ENCODE peak calls at places on chromosomes 12 and 14, in seven cellular contexts. One of them, this sample, is unnamed.

GRCh38 chr12:96237465-96238077 is 43.4 kb downstream of the ELK3 start:
- DNase-seq in A549: no peak
- DNase-seq in pancreas: no peak
- DNase-seq in cardiac muscle cell: no peak
- DNase-seq in neural progenitor cell: no peak
- DNase-seq in upper lobe of right lung: no peak
- DNase-seq in transverse colon: peak; percentile 59
- DNase-seq in this sample: peak; percentile 90

GRCh38 chr12:107684990-107685359 is 624 bp upstream of the PWP1 start:
- DNase-seq in A549: peak; percentile 71
- DNase-seq in pancreas: peak; percentile 21
- DNase-seq in cardiac muscle cell: no peak
- DNase-seq in neural progenitor cell: peak; percentile 36
- DNase-seq in upper lobe of right lung: no peak
- DNase-seq in transverse colon: peak; percentile 21
- DNase-seq in this sample: peak; percentile 30

GRCh38 chr12:23066095-23066494 is 441.1 kb downstream of the ETNK1 start:
- DNase-seq in A549: no peak
- DNase-seq in pancreas: no peak
- DNase-seq in cardiac muscle cell: no peak
- DNase-seq in neural progenitor cell: no peak
- DNase-seq in upper lobe of right lung: no peak
- DNase-seq in transverse colon: no peak
- DNase-seq in this sample: no peak

GRCh38 chr14:65628664-65629063 is 216.1 kb downstream of the FUT8 start:
- DNase-seq in A549: no peak
- DNase-seq in pancreas: no peak
- DNase-seq in cardiac muscle cell: no peak
- DNase-seq in neural progenitor cell: no peak
- DNase-seq in upper lobe of right lung: no peak
- DNase-seq in transverse colon: no peak
- DNase-seq in this sample: no peak

GRCh38 chr14:63470877-63471565 is 72.2 kb downstream of the PPP2R5E start:
- DNase-seq in A549: peak; percentile 79
- DNase-seq in pancreas: no peak
- DNase-seq in cardiac muscle cell: no peak
- DNase-seq in neural progenitor cell: no peak
- DNase-seq in upper lobe of right lung: no peak
- DNase-seq in transverse colon: no peak
- DNase-seq in this sample: peak; percentile 81

GRCh38 chr12:115440438-115440837 is 756.5 kb upstream of the TBX3 start:
- DNase-seq in A549: peak; percentile 56
- DNase-seq in pancreas: no peak
- DNase-seq in cardiac muscle cell: no peak
- DNase-seq in neural progenitor cell: no peak
- DNase-seq in upper lobe of right lung: no peak
- DNase-seq in transverse colon: no peak
- DNase-seq in this sample: peak; percentile 69

GRCh38 chr12:43951286-43951685 is 115.4 kb downstream of the TMEM117 start:
- DNase-seq in A549: no peak
- DNase-seq in pancreas: no peak
- DNase-seq in cardiac muscle cell: no peak
- DNase-seq in neural progenitor cell: no peak
- DNase-seq in upper lobe of right lung: no peak
- DNase-seq in transverse colon: no peak
- DNase-seq in this sample: no peak

GRCh38 chr12:93292731-93293566 is 84.8 kb upstream of the NUDT4 start:
- DNase-seq in A549: no peak
- DNase-seq in pancreas: no peak
- DNase-seq in cardiac muscle cell: no peak
- DNase-seq in neural progenitor cell: peak; percentile 19
- DNase-seq in upper lobe of right lung: no peak
- DNase-seq in transverse colon: no peak
- DNase-seq in this sample: no peak

GRCh38 chr14:100828448-100828834 is 2.5 kb downstream of the MEG3 start:
- DNase-seq in A549: no peak
- DNase-seq in pancreas: no peak
- DNase-seq in cardiac muscle cell: no peak
- DNase-seq in neural progenitor cell: peak; percentile 19
- DNase-seq in upper lobe of right lung: no peak
- DNase-seq in transverse colon: no peak
- DNase-seq in this sample: no peak

GRCh38 chr14:43252866-43253265 is 1254.2 kb downstream of the FSCB start:
- DNase-seq in A549: no peak
- DNase-seq in pancreas: no peak
- DNase-seq in cardiac muscle cell: no peak
- DNase-seq in neural progenitor cell: no peak
- DNase-seq in upper lobe of right lung: no peak
- DNase-seq in transverse colon: no peak
- DNase-seq in this sample: no peak

GRCh38 chr12:20800160-20800559 is 10.3 kb upstream of the SLCO1B3 start:
- DNase-seq in A549: no peak
- DNase-seq in pancreas: no peak
- DNase-seq in cardiac muscle cell: no peak
- DNase-seq in neural progenitor cell: no peak
- DNase-seq in upper lobe of right lung: no peak
- DNase-seq in transverse colon: no peak
- DNase-seq in this sample: peak; percentile 24

GRCh38 chr12:77940011-77940423 is 109.3 kb downstream of the NAV3 start:
- DNase-seq in A549: peak; percentile 84
- DNase-seq in pancreas: no peak
- DNase-seq in cardiac muscle cell: peak; percentile 9
- DNase-seq in neural progenitor cell: no peak
- DNase-seq in upper lobe of right lung: no peak
- DNase-seq in transverse colon: no peak
- DNase-seq in this sample: peak; percentile 77

GRCh38 chr14:87380054-87380453 is 612.9 kb downstream of the GALC start:
- DNase-seq in A549: no peak
- DNase-seq in pancreas: no peak
- DNase-seq in cardiac muscle cell: no peak
- DNase-seq in neural progenitor cell: no peak
- DNase-seq in upper lobe of right lung: no peak
- DNase-seq in transverse colon: no peak
- DNase-seq in this sample: no peak

GRCh38 chr12:74685385-74685784 is 147.8 kb downstream of the ATXN7L3B start:
- DNase-seq in A549: no peak
- DNase-seq in pancreas: no peak
- DNase-seq in cardiac muscle cell: no peak
- DNase-seq in neural progenitor cell: no peak
- DNase-seq in upper lobe of right lung: no peak
- DNase-seq in transverse colon: no peak
- DNase-seq in this sample: no peak

GRCh38 chr14:104735830-104736642 is 12.0 kb downstream of the ADSS1 start:
- DNase-seq in A549: no peak
- DNase-seq in pancreas: no peak
- DNase-seq in cardiac muscle cell: no peak
- DNase-seq in neural progenitor cell: no peak
- DNase-seq in upper lobe of right lung: peak; percentile 90
- DNase-seq in transverse colon: peak; percentile 48
- DNase-seq in this sample: peak; percentile 91

GRCh38 chr12:12612403-12612802 is 727 bp downstream of the CREBL2 start:
- DNase-seq in A549: peak; percentile 35
- DNase-seq in pancreas: no peak
- DNase-seq in cardiac muscle cell: peak; percentile 63
- DNase-seq in neural progenitor cell: peak; percentile 42
- DNase-seq in upper lobe of right lung: no peak
- DNase-seq in transverse colon: no peak
- DNase-seq in this sample: peak; percentile 67

GRCh38 chr12:104793280-104793679 is 164.8 kb downstream of the SLC41A2 start:
- DNase-seq in A549: no peak
- DNase-seq in pancreas: no peak
- DNase-seq in cardiac muscle cell: no peak
- DNase-seq in neural progenitor cell: no peak
- DNase-seq in upper lobe of right lung: no peak
- DNase-seq in transverse colon: no peak
- DNase-seq in this sample: peak; percentile 78

GRCh38 chr14:63632932-63633514 is 8.6 kb downstream of the WDR89 start:
- DNase-seq in A549: peak; percentile 30
- DNase-seq in pancreas: no peak
- DNase-seq in cardiac muscle cell: no peak
- DNase-seq in neural progenitor cell: no peak
- DNase-seq in upper lobe of right lung: no peak
- DNase-seq in transverse colon: no peak
- DNase-seq in this sample: peak; percentile 74

GRCh38 chr14:93103392-93104080 is 12.2 kb downstream of the ITPK1 start:
- DNase-seq in A549: no peak
- DNase-seq in pancreas: no peak
- DNase-seq in cardiac muscle cell: no peak
- DNase-seq in neural progenitor cell: no peak
- DNase-seq in upper lobe of right lung: peak; percentile 76
- DNase-seq in transverse colon: peak; percentile 83
- DNase-seq in this sample: peak; percentile 28

GRCh38 chr12:99110866-99111265 is 465.8 kb downstream of the APAF1 start:
- DNase-seq in A549: no peak
- DNase-seq in pancreas: no peak
- DNase-seq in cardiac muscle cell: no peak
- DNase-seq in neural progenitor cell: no peak
- DNase-seq in upper lobe of right lung: no peak
- DNase-seq in transverse colon: no peak
- DNase-seq in this sample: no peak

GRCh38 chr12:26158078-26158764 is 33.4 kb upstream of the BHLHE41 start:
- DNase-seq in A549: peak; percentile 19
- DNase-seq in pancreas: no peak
- DNase-seq in cardiac muscle cell: no peak
- DNase-seq in neural progenitor cell: no peak
- DNase-seq in upper lobe of right lung: no peak
- DNase-seq in transverse colon: no peak
- DNase-seq in this sample: no peak

GRCh38 chr14:75380656-75381055 is 47.2 kb upstream of the JDP2 start:
- DNase-seq in A549: no peak
- DNase-seq in pancreas: no peak
- DNase-seq in cardiac muscle cell: peak; percentile 49
- DNase-seq in neural progenitor cell: no peak
- DNase-seq in upper lobe of right lung: no peak
- DNase-seq in transverse colon: no peak
- DNase-seq in this sample: no peak

GRCh38 chr14:94269156-94269555 is 23.9 kb downstream of the SERPINA10 start:
- DNase-seq in A549: no peak
- DNase-seq in pancreas: no peak
- DNase-seq in cardiac muscle cell: no peak
- DNase-seq in neural progenitor cell: no peak
- DNase-seq in upper lobe of right lung: no peak
- DNase-seq in transverse colon: no peak
- DNase-seq in this sample: no peak

GRCh38 chr12:8844665-8845064 is 22.2 kb downstream of the A2ML1 start:
- DNase-seq in A549: no peak
- DNase-seq in pancreas: peak; percentile 73
- DNase-seq in cardiac muscle cell: peak; percentile 22
- DNase-seq in neural progenitor cell: no peak
- DNase-seq in upper lobe of right lung: no peak
- DNase-seq in transverse colon: no peak
- DNase-seq in this sample: peak; percentile 9

GRCh38 chr14:80237142-80237541 is 25.8 kb upstream of the DIO2 start:
- DNase-seq in A549: no peak
- DNase-seq in pancreas: no peak
- DNase-seq in cardiac muscle cell: no peak
- DNase-seq in neural progenitor cell: no peak
- DNase-seq in upper lobe of right lung: no peak
- DNase-seq in transverse colon: no peak
- DNase-seq in this sample: no peak

DNA sequence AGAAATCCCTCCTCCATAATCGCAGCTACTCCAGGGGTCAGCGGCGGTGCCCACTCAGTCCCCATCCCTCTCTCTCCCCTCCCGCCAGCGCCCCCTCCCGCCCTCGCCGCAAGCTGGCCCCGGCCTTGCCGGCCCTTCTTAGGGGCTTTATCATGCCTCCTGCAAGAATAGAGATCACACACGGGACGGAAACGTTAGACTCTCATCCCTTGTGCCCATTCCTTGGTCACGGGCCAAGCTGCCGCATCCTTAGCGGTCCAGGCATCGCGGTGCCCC is 681 bp upstream of the COX14 start:
- DNase-seq in A549: no peak
- DNase-seq in pancreas: no peak
- DNase-seq in cardiac muscle cell: no peak
- DNase-seq in neural progenitor cell: no peak
- DNase-seq in upper lobe of right lung: no peak
- DNase-seq in transverse colon: no peak
- DNase-seq in this sample: no peak
- H3K4me3 ChIP-seq in A549: no peak overlapping the region
- H3K4me3 ChIP-seq in pancreas: no peak overlapping the region
- H3K4me3 ChIP-seq in cardiac muscle cell: no peak overlapping the region
- H3K4me3 ChIP-seq in neural progenitor cell: peak overlapping the region; percentile 43
- H3K4me3 ChIP-seq in upper lobe of right lung: peak overlapping the region; percentile 36
- H3K4me3 ChIP-seq in transverse colon: peak overlapping the region; percentile 77
- H3K4me3 ChIP-seq in this sample: peak overlapping the region; percentile 52

DNA sequence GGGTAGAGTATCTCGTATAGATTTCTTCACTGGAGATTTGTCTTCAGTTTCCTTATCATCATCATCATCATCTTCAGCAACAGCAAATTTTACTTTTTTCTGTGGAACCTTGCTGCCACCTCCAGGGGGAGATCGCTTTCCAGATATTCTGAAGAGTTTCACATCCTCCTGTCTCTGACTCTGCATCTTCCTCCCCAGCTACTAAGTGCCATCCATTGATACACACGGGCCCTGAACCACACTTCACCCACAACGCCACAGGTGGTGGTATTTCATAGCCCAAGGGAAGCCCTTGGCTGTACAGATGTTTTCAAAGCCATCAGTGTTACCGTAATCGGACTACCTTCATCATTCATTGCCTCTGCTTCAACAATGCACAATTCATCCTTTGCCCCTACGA is 82.2 kb downstream of the PPP2R5C start:
- DNase-seq in A549: peak; percentile 24
- DNase-seq in pancreas: no peak
- DNase-seq in cardiac muscle cell: no peak
- DNase-seq in neural progenitor cell: no peak
- DNase-seq in upper lobe of right lung: no peak
- DNase-seq in transverse colon: peak; percentile 44
- DNase-seq in this sample: no peak
- H3K4me3 ChIP-seq in A549: no peak overlapping the region
- H3K4me3 ChIP-seq in pancreas: no peak overlapping the region
- H3K4me3 ChIP-seq in cardiac muscle cell: no peak overlapping the region
- H3K4me3 ChIP-seq in neural progenitor cell: no peak overlapping the region
- H3K4me3 ChIP-seq in upper lobe of right lung: no peak overlapping the region
- H3K4me3 ChIP-seq in transverse colon: no peak overlapping the region
- H3K4me3 ChIP-seq in this sample: no peak overlapping the region

GRCh38 chr14:103563089-103563620 is 395 bp downstream of the COA8 start:
- DNase-seq in A549: no peak
- DNase-seq in pancreas: no peak
- DNase-seq in cardiac muscle cell: no peak
- DNase-seq in neural progenitor cell: no peak
- DNase-seq in upper lobe of right lung: no peak
- DNase-seq in transverse colon: peak; percentile 76
- DNase-seq in this sample: no peak
- H3K4me3 ChIP-seq in A549: peak overlapping the region; percentile 99
- H3K4me3 ChIP-seq in pancreas: peak overlapping the region; percentile 99
- H3K4me3 ChIP-seq in cardiac muscle cell: peak overlapping the region; percentile 81
- H3K4me3 ChIP-seq in neural progenitor cell: peak overlapping the region; percentile 97
- H3K4me3 ChIP-seq in upper lobe of right lung: peak overlapping the region; percentile 87
- H3K4me3 ChIP-seq in transverse colon: peak overlapping the region; percentile 95
- H3K4me3 ChIP-seq in this sample: peak overlapping the region; percentile 90

DNA sequence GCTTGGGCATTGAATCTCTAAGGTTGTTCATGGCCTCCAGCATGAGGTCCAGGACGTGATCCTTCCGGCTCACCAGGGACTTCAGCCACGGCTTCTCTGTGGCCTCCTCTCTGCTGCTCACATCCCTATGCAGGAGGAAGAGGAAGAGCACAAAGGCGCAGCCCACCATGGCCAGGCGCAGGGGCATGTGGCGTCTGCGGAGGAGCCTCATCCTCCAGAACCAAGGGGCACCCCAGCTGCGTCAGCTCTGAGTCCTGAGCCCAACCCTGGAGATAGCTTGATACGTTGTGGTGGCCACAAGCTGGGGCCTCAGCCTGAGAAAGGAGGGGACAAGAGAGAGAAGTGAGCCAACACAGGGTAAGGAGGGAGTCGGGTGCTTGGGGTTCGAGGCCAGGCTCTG is 11.6 kb downstream of the GALNT6 start:
- DNase-seq in A549: no peak
- DNase-seq in pancreas: no peak
- DNase-seq in cardiac muscle cell: no peak
- DNase-seq in neural progenitor cell: no peak
- DNase-seq in upper lobe of right lung: no peak
- DNase-seq in transverse colon: no peak
- DNase-seq in this sample: no peak
- H3K4me3 ChIP-seq in A549: no peak overlapping the region
- H3K4me3 ChIP-seq in pancreas: no peak overlapping the region
- H3K4me3 ChIP-seq in cardiac muscle cell: no peak overlapping the region
- H3K4me3 ChIP-seq in neural progenitor cell: no peak overlapping the region
- H3K4me3 ChIP-seq in upper lobe of right lung: no peak overlapping the region
- H3K4me3 ChIP-seq in transverse colon: no peak overlapping the region
- H3K4me3 ChIP-seq in this sample: no peak overlapping the region